ENCODE peak calls at places on chromosomes 13 and 19, in five cellular contexts. V is Panc1, Z is stomach, N is spleen, W is SK-N-MC. S is an unnamed sample.

GRCh38 chr13:25301347-25302113 is at the start of gene NUP58:
- DNase-seq in N (peak; percentile 99), W (peak; percentile 63), V (peak; percentile 69), Z (peak; percentile 96), S (peak; percentile 98)

GRCh38 chr19:31658993-31659896 is 310.0 kb upstream of the TSHZ3 start:
- DNase-seq in Z (no peak), V (no peak), N (no peak), W (no peak), S (no peak)

GRCh38 chr13:50388481-50388880 is 373.2 kb downstream of the KCNRG start:
- DNase-seq in W (peak; percentile 66), Z (no peak), V (no peak), N (no peak), S (no peak)

GRCh38 chr13:34128661-34129060 is 310.7 kb downstream of the RFC3 start:
- DNase-seq in Z (no peak), W (no peak), N (no peak), V (no peak), S (no peak)

GRCh38 chr13:29621401-29621800 is 25.9 kb upstream of the SLC7A1 start:
- DNase-seq in V (no peak), Z (no peak), N (no peak), W (no peak), S (no peak)

GRCh38 chr13:76865109-76865508 is 21.1 kb downstream of the KCTD12 start:
- DNase-seq in Z (no peak), V (no peak), N (no peak), W (no peak), S (no peak)

GRCh38 chr19:31676271-31677004 is 327.2 kb upstream of the TSHZ3 start:
- DNase-seq in W (no peak), N (no peak), Z (no peak), V (no peak), S (no peak)

GRCh38 chr19:2186071-2186846 is 22.5 kb downstream of the DOT1L start:
- DNase-seq in Z (peak; percentile 39), V (no peak), W (no peak), N (no peak), S (peak; percentile 88)

GRCh38 chr13:30607908-30608307 is 9.8 kb upstream of the USPL1 start:
- DNase-seq in V (no peak), Z (peak; percentile 34), W (no peak), N (no peak), S (no peak)

GRCh38 chr19:13260883-13261653 is 110.9 kb downstream of the IER2 start:
- DNase-seq in Z (peak; percentile 33), W (no peak), V (peak; percentile 82), N (no peak), S (no peak)

DNA sequence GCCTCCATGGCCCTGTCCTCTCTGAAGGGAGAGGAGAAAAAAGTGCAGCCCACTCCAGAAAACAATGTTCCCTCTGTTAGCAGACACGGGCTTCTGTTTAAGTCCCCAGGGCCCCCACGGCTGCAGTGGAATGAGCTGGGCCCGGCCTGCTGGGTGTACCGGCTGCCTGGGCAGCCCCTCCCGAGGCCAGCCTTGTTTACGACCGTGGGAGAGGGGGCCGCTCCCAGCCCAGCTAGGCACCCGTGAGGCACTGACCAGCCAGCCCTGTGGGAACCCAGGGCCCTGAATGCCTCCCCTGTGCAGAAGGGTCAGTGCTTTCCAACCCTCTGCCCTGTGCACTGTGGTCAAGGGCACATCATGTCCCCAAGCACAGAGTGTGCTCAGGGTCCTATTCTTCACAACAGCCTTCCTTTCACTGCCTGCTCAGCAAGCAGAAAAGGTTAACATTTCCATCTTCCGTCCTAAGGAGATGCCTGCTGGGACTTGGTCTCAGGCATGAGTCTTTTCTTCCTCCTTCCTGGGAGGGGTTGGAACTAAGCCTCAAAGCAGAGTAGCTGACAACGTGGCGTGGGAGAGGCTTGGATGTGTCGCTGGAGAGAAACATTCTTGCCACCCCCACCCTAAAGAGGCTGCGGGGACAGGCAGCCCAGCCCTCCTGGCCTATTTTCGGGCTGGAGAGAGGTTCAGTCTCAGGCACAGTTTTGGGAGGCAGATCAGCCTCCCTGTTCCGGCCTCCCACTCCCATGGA is 90.1 kb downstream of the RGCC start:
- DNase-seq in V (no peak), N (peak; percentile 72), Z (no peak), W (no peak), S (no peak)
- TF ChIP-seq POLR2AphosphoS5 in V (no peak), N (peak; percentile 71), Z (no peak), W (no peak), S (no peak)

DNA sequence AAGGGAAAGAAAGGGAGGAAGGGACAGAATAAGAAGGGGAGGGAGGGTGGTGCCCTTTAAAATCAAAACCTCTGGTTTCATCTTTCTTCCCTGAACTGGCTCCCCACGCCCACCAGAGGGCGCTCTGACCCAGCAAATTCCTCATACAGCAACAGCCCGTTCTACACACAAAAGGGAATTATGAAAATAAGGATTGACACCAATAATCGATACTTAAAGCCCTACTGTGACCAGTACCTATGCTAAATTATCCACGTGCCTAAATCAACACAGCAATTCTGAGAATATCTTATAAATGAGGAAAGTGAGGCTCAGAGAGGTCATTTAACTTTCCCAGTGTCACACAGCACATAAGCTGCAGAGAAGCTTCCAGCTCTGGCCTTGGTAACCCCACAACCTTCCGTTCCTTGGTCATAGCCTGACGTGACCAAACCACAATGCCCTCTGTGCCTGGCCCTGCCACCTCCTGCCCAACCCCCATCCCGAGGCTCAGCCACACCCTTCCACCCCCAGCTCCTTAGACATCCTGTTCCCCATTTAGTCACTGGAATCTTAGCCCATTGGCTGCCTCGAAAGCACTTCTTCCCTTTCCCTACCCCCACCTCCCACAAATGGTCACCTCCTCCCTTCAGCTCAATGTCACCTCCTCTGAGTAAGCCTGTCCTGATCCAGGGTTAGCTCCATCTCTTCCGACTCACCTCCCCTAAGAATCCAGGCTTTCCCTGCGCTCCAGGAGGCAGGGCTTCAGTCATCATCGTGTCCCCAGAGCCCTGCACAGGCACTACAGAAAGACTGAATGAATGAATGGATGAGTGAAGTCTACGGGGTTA is 34.2 kb upstream of the PNMA8B start:
- DNase-seq in W (no peak), V (no peak), Z (peak; percentile 69), N (peak; percentile 89), S (no peak)
- TF ChIP-seq POLR2AphosphoS5 in W (no peak), V (no peak), Z (no peak), N (peak; percentile 20), S (no peak)

GRCh38 chr13:99086149-99086868 is 108.4 kb upstream of the DOCK9 start:
- DNase-seq in N (peak; percentile 95), V (no peak), W (no peak), Z (peak; percentile 62), S (peak; percentile 66)

GRCh38 chr13:99085846-99086148 is 107.9 kb upstream of the DOCK9 start:
- DNase-seq in V (no peak), N (no peak), Z (no peak), W (no peak), S (no peak)

GRCh38 chr13:99087954-99088491 is 110.2 kb upstream of the DOCK9 start:
- DNase-seq in W (no peak), Z (no peak), V (no peak), N (peak; percentile 77), S (no peak)

GRCh38 chr13:99086869-99087129 is 108.9 kb upstream of the DOCK9 start:
- DNase-seq in Z (no peak), V (no peak), N (no peak), W (no peak), S (no peak)

DNA sequence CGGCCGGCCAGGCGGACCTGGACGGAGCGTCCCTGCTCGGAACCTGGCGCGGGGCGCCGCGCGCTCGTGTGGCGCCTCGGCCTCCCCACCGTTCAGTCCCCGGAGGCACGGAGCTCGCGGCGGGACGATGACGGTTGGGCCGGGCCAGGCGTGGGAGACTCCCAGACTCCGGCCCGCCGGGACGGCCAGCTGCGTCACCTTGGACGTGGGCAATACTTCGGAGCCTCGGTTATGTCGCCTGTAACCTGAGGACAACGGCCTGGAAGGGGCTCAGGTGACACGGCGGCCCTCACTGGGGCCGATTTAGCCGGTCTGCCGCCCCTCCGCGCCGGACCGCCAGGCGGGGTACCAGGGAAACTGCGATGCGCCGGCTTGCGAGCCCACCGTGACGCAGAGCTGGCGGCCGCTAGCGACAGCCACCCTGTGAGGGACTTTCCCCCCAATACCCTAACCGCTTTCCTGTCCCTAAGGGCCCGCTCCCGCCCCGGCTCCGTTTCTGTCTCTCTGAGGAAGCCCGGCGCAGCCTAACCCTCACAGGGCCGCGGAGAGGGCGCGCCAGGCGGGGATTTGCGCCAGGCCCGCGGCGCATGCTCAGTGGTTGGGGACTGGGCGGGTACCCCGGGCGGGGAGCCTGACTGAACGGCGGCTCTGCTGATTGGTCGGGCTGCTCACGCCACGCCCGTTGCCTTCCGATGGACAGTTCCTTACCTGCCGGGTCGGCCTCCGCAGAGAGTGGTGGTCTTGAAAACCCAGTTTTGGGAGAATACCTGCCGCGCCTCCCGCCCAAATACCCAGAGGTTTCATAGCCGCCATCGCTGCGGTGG is 109.5 kb upstream of the DOCK9 start:
- DNase-seq in V (peak; percentile 30), Z (peak; percentile 93), N (peak; percentile 97), W (peak; percentile 12), S (peak; percentile 94)
- TF ChIP-seq POLR2AphosphoS5 in V (peak; percentile 53), Z (peak; percentile 86), N (peak; percentile 91), W (peak; percentile 80), S (no peak)

GRCh38 chr19:1133471-1133929 is 29.7 kb downstream of the GPX4 start:
- DNase-seq in V (no peak), N (no peak), Z (peak; percentile 56), W (no peak), S (no peak)
- TF ChIP-seq POLR2AphosphoS5 in V (no peak), N (peak; percentile 94), Z (peak; percentile 39), W (no peak), S (no peak)

GRCh38 chr13:40063743-40064142 is 408.3 kb downstream of the COG6 start:
- DNase-seq in Z (peak; percentile 41), W (no peak), V (no peak), N (no peak), S (no peak)

GRCh38 chr13:40064154-40064713 is 408.8 kb downstream of the COG6 start:
- DNase-seq in W (no peak), V (no peak), Z (no peak), N (no peak), S (no peak)

GRCh38 chr13:40063278-40063698 is 407.8 kb downstream of the COG6 start:
- DNase-seq in V (no peak), Z (no peak), N (no peak), W (no peak), S (no peak)

GRCh38 chr13:40061466-40062450 is 406.3 kb downstream of the COG6 start:
- DNase-seq in Z (no peak), V (no peak), W (no peak), N (no peak), S (no peak)

DNA sequence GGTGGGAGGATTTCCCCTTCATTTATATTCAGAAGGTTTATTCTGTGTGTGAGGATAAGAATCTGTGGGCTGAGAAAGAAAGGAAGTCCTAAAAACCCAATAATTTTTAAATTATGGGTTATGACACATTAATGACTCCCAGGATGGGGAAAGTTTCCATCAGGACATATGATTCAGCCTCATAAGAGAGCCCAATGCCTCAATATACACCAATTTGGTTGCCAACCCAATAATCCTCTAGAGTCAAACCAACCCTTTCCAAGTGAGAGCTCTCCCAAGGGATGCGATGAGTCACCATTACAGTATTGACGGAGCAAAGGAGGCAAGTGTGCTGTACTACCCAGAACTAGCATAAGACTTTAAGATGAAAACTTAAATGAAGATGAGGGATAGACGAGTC is 409.3 kb downstream of the COG6 start:
- DNase-seq in Z (no peak), V (no peak), W (peak; percentile 82), N (no peak), S (no peak)
- TF ChIP-seq POLR2AphosphoS5 in Z (no peak), V (no peak), W (peak; percentile 31), N (no peak), S (no peak)

S was measured in suprapubic skin.